ENCODE peak calls at places on chromosomes 13 and 19, in ten cellular contexts. Z is tibial nerve, C is A549, Q is transverse colon, U is stomach, W is sigmoid colon, N is ovary, D is K562, Y is SK-N-SH, M is suprapubic skin. E is an unnamed sample.

GRCh38 chr19:17933414-17934129 is 757 bp downstream of the CCDC124 start:
- DNase-seq in Z (no peak), C (no peak), Q (no peak), U (no peak), W (no peak), N (no peak), D (no peak), Y (no peak), M (no peak), E (no peak)

GRCh38 chr19:16596399-16596798 is 24.2 kb upstream of the SLC35E1 start:
- DNase-seq in Z (no peak), C (no peak), Q (no peak), U (no peak), W (no peak), N (no peak), D (no peak), Y (no peak), M (no peak), E (no peak)

GRCh38 chr13:114120486-114121430 is 11.7 kb downstream of the RASA3 start:
- DNase-seq in Z (no peak), C (no peak), Q (no peak), U (no peak), W (no peak), N (no peak), D (no peak), Y (peak; percentile 68), M (no peak), E (no peak)

GRCh38 chr13:27573265-27573664 is 47.1 kb downstream of the LNX2 start:
- DNase-seq in Z (no peak), C (peak; percentile 19), Q (no peak), U (no peak), W (no peak), N (no peak), D (no peak), Y (no peak), M (no peak), E (no peak)

GRCh38 chr19:17184381-17184841 is 30.7 kb upstream of the USE1 start:
- DNase-seq in Z (no peak), C (no peak), Q (peak; percentile 26), U (no peak), W (no peak), N (no peak), D (no peak), Y (no peak), M (no peak), E (no peak)

GRCh38 chr13:25171517-25172302 is at the start of gene AMER2:
- DNase-seq in Z (peak; percentile 46), C (no peak), Q (peak; percentile 11), U (no peak), W (peak; percentile 79), N (no peak), D (no peak), Y (peak; percentile 75), M (no peak), E (peak; percentile 80)

GRCh38 chr19:35018379-35018778 is 11.9 kb upstream of the SCN1B start:
- DNase-seq in Z (no peak), C (no peak), Q (no peak), U (no peak), W (no peak), N (no peak), D (no peak), Y (no peak), M (no peak), E (no peak)

GRCh38 chr13:85529216-85529590 is 270.0 kb downstream of the SLITRK6 start:
- DNase-seq in Z (no peak), C (peak; percentile 22), Q (no peak), U (no peak), W (no peak), N (no peak), D (no peak), Y (no peak), M (no peak), E (no peak)

GRCh38 chr19:8334458-8335342 is 8.4 kb downstream of the KANK3 start:
- DNase-seq in Z (no peak), C (peak; percentile 84), Q (peak; percentile 69), U (peak; percentile 72), W (no peak), N (no peak), D (peak; percentile 54), Y (peak; percentile 86), M (no peak), E (no peak)

GRCh38 chr19:27974082-27974513 is 1238.9 kb downstream of the UQCRFS1 start:
- DNase-seq in Z (no peak), C (peak; percentile 44), Q (peak; percentile 9), U (peak; percentile 43), W (no peak), N (no peak), D (peak; percentile 25), Y (peak; percentile 8), M (no peak), E (no peak)

GRCh38 chr19:40604647-40605200 is 3.6 kb downstream of the LTBP4 start:
- DNase-seq in Z (no peak), C (peak; percentile 66), Q (peak; percentile 76), U (no peak), W (peak; percentile 79), N (peak; percentile 64), D (peak; percentile 57), Y (no peak), M (no peak), E (no peak)

GRCh38 chr13:50697746-50698526 is 145.6 kb downstream of the DLEU7 start:
- DNase-seq in Z (no peak), C (no peak), Q (no peak), U (no peak), W (no peak), N (no peak), D (no peak), Y (no peak), M (no peak), E (no peak)
- H3K4me1 ChIP-seq in Z (peaks cover 7% of the 10 kb centered on the region), C (no peaks in the 10 kb centered on the region), Q (peaks cover 5% of the 10 kb centered on the region), U (no peaks in the 10 kb centered on the region), W (no peaks in the 10 kb centered on the region), N (no peaks in the 10 kb centered on the region), D (no peaks in the 10 kb centered on the region), Y (peaks cover 24% of the 10 kb centered on the region), M (peaks cover 8% of the 10 kb centered on the region), E (peaks cover 23% of the 10 kb centered on the region)

DNA sequence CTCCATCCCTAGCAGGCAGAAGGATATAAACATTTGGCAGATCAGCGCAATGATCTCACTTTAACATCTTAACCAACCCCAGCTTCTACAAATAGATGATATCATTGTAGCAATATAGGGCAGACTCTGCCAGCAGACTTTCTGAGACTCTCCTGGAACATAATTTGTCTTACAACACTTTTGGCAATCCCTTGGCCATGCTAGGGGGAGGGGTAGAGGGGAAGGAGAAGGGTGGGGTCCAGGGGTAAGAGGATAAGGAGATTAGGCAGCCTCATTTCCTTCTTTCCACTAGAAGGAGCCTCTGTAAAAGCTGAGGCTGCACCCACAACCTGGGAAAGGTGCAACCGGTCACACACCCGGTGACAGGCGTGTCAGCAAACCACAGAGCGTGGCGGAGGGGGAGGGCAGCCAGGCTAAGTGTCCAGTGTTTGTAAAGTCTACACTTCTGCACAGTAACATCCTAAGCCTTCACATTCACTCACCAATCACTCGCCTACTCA is 8.7 kb upstream of the UBAC2 start:
- DNase-seq in Z (no peak), C (no peak), Q (peak; percentile 77), U (peak; percentile 43), W (no peak), N (no peak), D (peak; percentile 20), Y (no peak), M (no peak), E (no peak)
- TF ChIP-seq EP300 in Z (peak; percentile 14), C (no peak), Q (no peak), U (no peak), W (no peak), N (no peak), D (no peak), Y (no peak), M (no peak), E (no peak)

GRCh38 chr13:93158565-93158964 is 68.0 kb upstream of the GPC6 start:
- DNase-seq in Z (no peak), C (no peak), Q (no peak), U (no peak), W (no peak), N (no peak), D (no peak), Y (no peak), M (no peak), E (no peak)
- H3K4me1 ChIP-seq in Z (no peaks in the 10 kb centered on the region), C (no peaks in the 10 kb centered on the region), Q (no peaks in the 10 kb centered on the region), U (no peaks in the 10 kb centered on the region), W (no peaks in the 10 kb centered on the region), N (no peaks in the 10 kb centered on the region), D (no peaks in the 10 kb centered on the region), Y (no peaks in the 10 kb centered on the region), M (no peaks in the 10 kb centered on the region), E (no peaks in the 10 kb centered on the region)

GRCh38 chr13:38044067-38044466 is 174.5 kb upstream of the TRPC4 start:
- DNase-seq in Z (no peak), C (no peak), Q (no peak), U (no peak), W (no peak), N (no peak), D (no peak), Y (no peak), M (no peak), E (no peak)

GRCh38 chr13:38046049-38046376 is 176.4 kb upstream of the TRPC4 start:
- DNase-seq in Z (no peak), C (no peak), Q (no peak), U (no peak), W (no peak), N (no peak), D (no peak), Y (no peak), M (no peak), E (no peak)

GRCh38 chr13:38042771-38043170 is 173.2 kb upstream of the TRPC4 start:
- DNase-seq in Z (no peak), C (no peak), Q (no peak), U (no peak), W (no peak), N (no peak), D (no peak), Y (no peak), M (no peak), E (no peak)

DNA sequence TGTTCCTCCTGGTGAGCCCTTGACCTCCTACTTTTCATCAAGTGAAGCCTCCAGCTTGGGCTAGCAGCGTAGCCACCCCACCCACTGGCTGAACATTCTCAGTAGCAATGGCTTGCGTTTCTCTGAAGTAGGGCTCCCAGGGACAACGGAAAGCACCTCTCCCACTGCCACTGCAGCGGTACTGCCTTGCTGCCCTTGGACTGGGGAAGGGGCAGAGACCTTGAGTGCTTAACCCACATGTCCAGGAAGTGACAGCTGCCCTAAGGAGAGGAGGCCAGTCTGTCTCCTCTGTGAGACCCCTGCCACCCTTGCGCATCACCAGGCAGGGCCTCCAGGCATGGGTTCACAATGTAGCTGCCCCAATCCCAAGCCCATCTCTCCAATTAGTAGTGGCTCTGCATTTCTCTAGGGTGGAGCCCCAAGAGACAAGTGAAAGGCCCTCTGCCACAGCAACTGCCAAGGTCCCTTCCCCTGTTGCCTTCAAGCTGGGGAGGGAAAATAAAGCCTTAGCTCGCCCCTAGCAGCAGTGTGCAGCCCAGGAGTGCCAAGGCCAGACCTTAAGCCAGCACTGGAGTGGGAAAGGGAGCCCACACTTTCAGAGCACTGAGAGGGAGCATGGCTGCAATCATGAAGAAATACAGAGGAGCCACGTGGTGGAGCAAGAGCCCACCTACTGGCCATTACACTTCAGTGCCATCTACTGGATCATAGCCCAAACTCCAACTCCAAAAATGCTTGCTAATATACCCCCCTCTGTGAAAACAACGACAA is 175.9 kb upstream of the TRPC4 start:
- DNase-seq in Z (no peak), C (peak; percentile 7), Q (no peak), U (no peak), W (no peak), N (no peak), D (peak; percentile 69), Y (peak; percentile 10), M (no peak), E (no peak)
- TF ChIP-seq EP300 in Z (no peak), C (no peak), Q (no peak), U (no peak), W (no peak), N (no peak), D (no peak), Y (no peak), M (no peak), E (no peak)

GRCh38 chr19:10516064-10516385 is 1.2 kb downstream of the S1PR5 start:
- DNase-seq in Z (no peak), C (no peak), Q (no peak), U (no peak), W (no peak), N (no peak), D (no peak), Y (no peak), M (no peak), E (no peak)
- H3K4me1 ChIP-seq in Z (peaks cover 17% of the 10 kb centered on the region), C (peaks cover 11% of the 10 kb centered on the region), Q (peaks cover 32% of the 10 kb centered on the region), U (peaks cover 28% of the 10 kb centered on the region), W (peaks cover 23% of the 10 kb centered on the region), N (peaks cover 3% of the 10 kb centered on the region), D (peaks cover 19% of the 10 kb centered on the region), Y (no peaks in the 10 kb centered on the region), M (peaks cover 46% of the 10 kb centered on the region), E (peaks cover 28% of the 10 kb centered on the region)

E was measured in esophagus muscularis mucosa.